ENCODE peak calls at places on chromosomes 5 and 9, in eight cellular contexts. K is AG10803, Q is fibroblast of pulmonary artery, V is choroid plexus epithelial cell, S is sigmoid colon, E is kidney, R is PC-9, A is ovary. P is an unnamed sample.

GRCh38 chr5:10490927-10491672 is 49.4 kb downstream of the ROPN1L start:
- DNase-seq in K (no peak), Q (no peak), E (no peak), V (no peak), A (no peak), R (no peak), S (no peak), P (no peak)

GRCh38 chr5:150180241-150181027 is 9.4 kb upstream of the SLC6A7 start:
- DNase-seq in S (peak), R (no peak), E (peak), K (peak), Q (peak), A (no peak), V (no peak), P (peak)

GRCh38 chr5:87887247-87887646 is 381.4 kb downstream of the TMEM161B start:
- DNase-seq in E (no peak), V (no peak), R (no peak), K (no peak), A (no peak), S (no peak), Q (no peak), P (no peak)

GRCh38 chr5:180001742-180002141 is 69.8 kb downstream of the RNF130 start:
- DNase-seq in R (no peak), E (no peak), A (no peak), Q (no peak), K (no peak), S (no peak), V (no peak), P (no peak)

GRCh38 chr5:150113047-150113744 is 26.8 kb upstream of the CSF1R start:
- DNase-seq in V (no peak), Q (no peak), R (peak), K (peak), E (peak), A (peak), S (peak), P (peak)

GRCh38 chr9:131013771-131014676 is 5.0 kb downstream of the LAMC3 start:
- DNase-seq in K (no peak), V (peak), R (no peak), E (peak), A (no peak), S (no peak), Q (no peak), P (no peak)

GRCh38 chr9:134010774-134011173 is 14.5 kb upstream of the BRD3OS start:
- DNase-seq in S (no peak), K (peak), Q (no peak), R (peak), A (no peak), E (peak), V (no peak), P (no peak)

GRCh38 chr5:185095-186070 is 5.9 kb upstream of the LRRC14B start:
- DNase-seq in Q (no peak), S (peak), K (no peak), R (no peak), E (peak), A (no peak), V (no peak), P (no peak)

GRCh38 chr9:109290385-109290784 is 30.5 kb downstream of the EPB41L4B start:
- DNase-seq in Q (no peak), E (no peak), A (no peak), R (no peak), K (no peak), S (no peak), V (no peak), P (no peak)

GRCh38 chr9:18362901-18363685 is 110.9 kb upstream of the ADAMTSL1 start:
- DNase-seq in A (no peak), S (no peak), K (peak), E (no peak), Q (peak), V (peak), R (no peak), P (no peak)

GRCh38 chr9:134861586-134862334 is 18.9 kb upstream of the FCN2 start:
- DNase-seq in R (no peak), V (no peak), K (no peak), A (peak), Q (no peak), E (peak), S (peak), P (no peak)

GRCh38 chr9:124440786-124441185 is 9.5 kb upstream of the ADGRD2 start:
- DNase-seq in A (no peak), R (no peak), E (no peak), Q (no peak), V (no peak), K (no peak), S (peak), P (peak)

GRCh38 chr5:34450338-34450737 is 205.8 kb upstream of the RAI14 start:
- DNase-seq in A (no peak), Q (no peak), S (no peak), E (no peak), R (no peak), K (no peak), V (no peak), P (no peak)

GRCh38 chr5:32182463-32183081 is 8.5 kb upstream of the GOLPH3 start:
- DNase-seq in Q (no peak), E (no peak), R (no peak), A (no peak), S (no peak), V (no peak), K (no peak), P (no peak)

GRCh38 chr5:112929336-112930081 is 7.5 kb upstream of the REEP5 start:
- DNase-seq in E (no peak), A (no peak), S (no peak), R (no peak), Q (no peak), V (no peak), K (no peak), P (no peak)

GRCh38 chr5:123545506-123545905 is 33.5 kb downstream of the CSNK1G3 start:
- DNase-seq in S (no peak), V (peak), Q (peak), A (no peak), E (no peak), K (peak), R (no peak), P (no peak)

GRCh38 chr5:142178651-142179050 is 70.1 kb downstream of the NDFIP1 start:
- DNase-seq in V (no peak), K (no peak), R (no peak), Q (no peak), A (no peak), S (peak), E (no peak), P (no peak)

GRCh38 chr5:126961702-126962101 is 68.7 kb downstream of the MARCHF3 start:
- DNase-seq in A (no peak), S (no peak), E (no peak), R (no peak), V (peak), Q (peak), K (no peak), P (no peak)

GRCh38 chr5:93078082-93079038 is 502.7 kb downstream of the NR2F1-AS1 start:
- DNase-seq in A (peak), R (peak), V (peak), K (peak), E (peak), S (peak), Q (peak), P (peak)

GRCh38 chr9:16627967-16628366 is 242.5 kb downstream of the BNC2 start:
- DNase-seq in A (no peak), Q (peak), S (peak), R (no peak), V (peak), E (no peak), K (peak), P (no peak)

GRCh38 chr5:2889946-2890475 is 138.5 kb upstream of the IRX2 start:
- DNase-seq in A (no peak), V (no peak), Q (no peak), S (no peak), K (no peak), E (no peak), R (no peak), P (peak)

GRCh38 chr9:21919377-21920362 is 74.5 kb downstream of the CDKN2A start:
- DNase-seq in V (peak), E (no peak), R (peak), A (no peak), K (peak), Q (peak), S (no peak), P (no peak)

GRCh38 chr9:1647776-1648175 is 367.4 kb upstream of the SMARCA2 start:
- DNase-seq in R (no peak), Q (no peak), A (no peak), E (no peak), K (peak), S (no peak), V (peak), P (no peak)

GRCh38 chr9:126347911-126348760 is 21.5 kb downstream of the MVB12B start:
- DNase-seq in V (no peak), A (no peak), K (no peak), Q (no peak), E (no peak), S (no peak), R (peak), P (no peak)

GRCh38 chr9:16002816-16003215 is 450.0 kb downstream of the CCDC171 start:
- DNase-seq in V (peak), E (no peak), S (no peak), Q (peak), K (no peak), A (no peak), R (no peak), P (no peak)

GRCh38 chr9:28365020-28365640 is 791.8 kb upstream of the C9orf72 start:
- DNase-seq in R (no peak), K (no peak), E (no peak), S (no peak), A (no peak), V (peak), Q (no peak), P (no peak)

GRCh38 chr9:13427587-13427986 is 148.1 kb upstream of the MPDZ start:
- DNase-seq in K (peak), V (peak), S (no peak), R (peak), A (no peak), E (no peak), Q (peak), P (no peak)

GRCh38 chr5:177472460-177473441 is 683 bp downstream of the DBN1 start:
- DNase-seq in S (peak), R (peak), E (no peak), V (no peak), A (peak), K (no peak), Q (no peak), P (no peak)

GRCh38 chr5:83917261-83917908 is 196.7 kb upstream of the HAPLN1 start:
- DNase-seq in A (no peak), S (no peak), R (no peak), V (no peak), K (no peak), Q (no peak), E (no peak), P (no peak)

GRCh38 chr5:81768960-81769452 is 18.1 kb upstream of the SSBP2 start:
- DNase-seq in R (peak), V (peak), E (no peak), K (peak), S (no peak), A (no peak), Q (peak), P (no peak)

GRCh38 chr9:137136261-137136925 is 2.6 kb upstream of the GRIN1 start:
- DNase-seq in E (no peak), V (no peak), Q (no peak), A (no peak), S (no peak), K (no peak), R (no peak), P (no peak)

GRCh38 chr5:143923634-143924265 is 111.8 kb downstream of the HMHB1 start:
- DNase-seq in V (peak), E (no peak), S (no peak), K (peak), A (no peak), R (no peak), Q (peak), P (no peak)

DNA sequence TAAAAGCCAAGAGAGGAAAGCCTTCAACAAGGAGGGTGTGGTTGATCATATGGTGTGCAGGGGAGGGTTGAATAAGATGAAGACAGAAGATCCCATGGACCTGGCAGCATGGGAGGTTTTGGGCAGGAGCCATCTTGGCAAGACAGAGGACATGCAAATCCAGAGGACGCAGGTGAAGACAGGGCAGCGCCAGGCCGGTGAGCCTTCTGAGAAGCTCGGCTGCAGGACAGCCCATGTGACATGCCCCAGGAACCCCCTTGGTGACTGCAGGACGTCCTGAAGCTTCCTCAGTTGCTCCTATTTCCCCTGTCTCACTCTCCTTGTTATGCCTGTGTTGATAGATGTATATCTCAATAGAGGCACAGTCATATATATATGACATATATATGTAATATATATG is 159.4 kb downstream of the GADD45G start:
- DNase-seq in S (no peak), V (no peak), R (no peak), E (no peak), K (no peak), A (no peak), Q (no peak), P (no peak)
- H3K4me3 ChIP-seq in S (no peak), V (no peak), R (no peak), E (no peak), K (no peak), A (no peak), Q (no peak), P (no peak)

DNA sequence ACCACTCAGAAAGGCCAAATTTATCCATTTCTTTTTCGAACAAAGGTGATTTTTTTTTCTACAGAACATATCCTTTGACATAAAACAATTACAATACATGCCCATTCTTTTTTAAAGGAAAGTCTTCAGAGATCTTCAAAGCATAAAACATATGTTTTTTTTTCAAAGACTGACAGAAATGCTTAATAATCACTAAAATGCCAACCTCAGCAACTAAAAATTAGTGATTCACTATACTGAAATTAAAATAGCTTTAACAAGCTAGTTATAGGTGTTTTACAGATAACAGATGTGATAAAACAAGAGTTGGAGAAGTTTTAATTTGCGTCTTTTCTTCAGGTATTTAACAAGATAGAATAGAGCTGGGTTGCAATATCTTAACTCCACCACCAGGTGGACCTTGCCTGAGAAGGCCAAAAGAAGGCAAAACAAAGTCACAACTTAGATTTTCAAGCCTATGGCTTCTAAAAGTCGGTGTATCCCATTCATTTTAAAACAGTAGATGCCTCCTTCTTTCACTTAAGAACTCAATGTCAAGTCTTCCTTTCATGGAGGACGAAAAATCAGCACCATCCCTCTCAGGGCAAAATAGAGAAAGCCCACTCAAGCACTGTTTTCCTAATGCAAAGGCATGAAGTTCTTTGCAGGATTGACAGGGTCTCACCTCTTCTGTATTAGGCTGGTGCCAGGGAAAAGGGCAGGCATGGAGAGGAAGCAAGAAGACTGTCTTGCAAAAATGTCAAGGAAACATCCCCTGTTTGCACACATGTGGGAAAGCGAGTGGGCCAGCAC is 31.1 kb upstream of the CPLX2 start:
- DNase-seq in S (no peak), A (no peak), K (peak), R (no peak), Q (peak), E (no peak), V (peak), P (no peak)
- TF ChIP-seq CTCF in S (no peak), A (no peak), K (peak), R (peak), Q (peak), E (peak), V (peak), P (no peak)

DNA sequence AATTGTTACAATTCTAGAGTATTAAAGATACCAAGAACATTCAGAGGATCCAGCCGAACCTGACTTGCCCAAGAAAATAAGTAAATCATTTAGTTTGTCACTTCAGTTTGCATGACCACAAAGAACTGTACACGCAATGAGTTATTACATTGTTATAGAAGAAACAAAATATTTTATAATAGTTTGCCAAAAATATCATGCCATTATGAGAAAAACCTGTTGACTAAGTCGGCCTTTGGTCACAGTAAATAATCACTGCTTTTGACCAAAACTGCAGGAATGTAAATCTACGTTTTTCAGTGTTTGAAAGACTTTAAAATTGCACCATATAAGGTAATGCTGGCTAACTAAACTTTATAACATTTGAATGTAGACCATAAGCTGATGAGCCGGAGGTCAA is 27.9 kb downstream of the TRIO start:
- DNase-seq in S (no peak), V (no peak), Q (no peak), A (no peak), R (no peak), K (peak), E (no peak), P (no peak)
- H3K4me3 ChIP-seq in S (no peak), V (no peak), Q (no peak), A (no peak), R (no peak), K (no peak), E (no peak), P (no peak)

DNA sequence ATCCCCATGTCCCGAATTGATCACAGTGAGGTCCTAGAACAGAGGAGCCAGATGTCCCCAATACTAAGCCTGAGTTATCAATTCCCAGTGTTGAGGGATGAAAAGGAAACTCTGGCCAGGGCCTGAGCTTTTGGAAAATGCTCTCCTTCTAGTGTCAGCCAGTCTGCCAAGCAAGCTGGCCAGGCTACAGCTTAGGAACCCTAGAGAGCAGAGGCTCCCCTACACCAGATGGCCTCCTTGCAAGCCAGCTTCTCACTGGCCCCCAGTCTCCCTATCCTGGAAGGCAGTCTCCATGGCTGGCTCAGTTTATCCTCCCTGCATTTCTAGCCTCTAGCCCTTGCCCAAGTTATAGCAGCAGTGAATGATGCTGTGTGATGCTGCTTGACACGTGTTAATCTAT is 204.7 kb upstream of the WWC1 start:
- DNase-seq in R (no peak), V (no peak), E (no peak), A (no peak), Q (no peak), K (no peak), S (no peak), P (no peak)
- TF ChIP-seq CTCF in R (no peak), V (no peak), E (no peak), A (no peak), Q (no peak), K (no peak), S (no peak), P (no peak)